ENCODE peak calls at places on chromosomes 11 and 22, in eight cellular contexts. O, R, T, K, C, D, A and Z are unnamed samples.

GRCh38 chr22:33803371-33803770 is 116.9 kb downstream of the LARGE1 start:
- DNase-seq in O (no peak), R (peak; percentile 85), T (no peak), K (no peak), C (no peak), D (no peak), A (no peak), Z (no peak)

GRCh38 chr11:72379384-72380131 is 54.8 kb downstream of the CLPB start:
- DNase-seq in O (no peak), R (no peak), T (no peak), K (no peak), C (no peak), D (no peak), A (no peak), Z (no peak)

GRCh38 chr11:72621008-72621610 is 53.1 kb downstream of the PDE2A start:
- DNase-seq in O (no peak), R (no peak), T (no peak), K (no peak), C (no peak), D (no peak), A (no peak), Z (no peak)

GRCh38 chr11:116257092-116257491 is 515.7 kb downstream of the BUD13 start:
- DNase-seq in O (no peak), R (no peak), T (no peak), K (no peak), C (no peak), D (no peak), A (no peak), Z (no peak)

GRCh38 chr22:20418211-20418788 is 19.3 kb downstream of the SCARF2 start:
- DNase-seq in O (peak; percentile 77), R (peak; percentile 92), T (peak; percentile 76), K (peak; percentile 84), C (no peak), D (peak; percentile 80), A (peak; percentile 78), Z (peak; percentile 73)

GRCh38 chr11:74634537-74634936 is 42.2 kb downstream of the POLD3 start:
- DNase-seq in O (no peak), R (peak; percentile 57), T (no peak), K (no peak), C (no peak), D (peak; percentile 20), A (no peak), Z (no peak)

GRCh38 chr22:24707477-24707816 is 67.1 kb downstream of the PIWIL3 start:
- DNase-seq in O (no peak), R (no peak), T (no peak), K (peak; percentile 72), C (no peak), D (no peak), A (no peak), Z (no peak)

GRCh38 chr11:80414766-80415165 is 973.9 kb upstream of the TENM4 start:
- DNase-seq in O (no peak), R (peak; percentile 11), T (no peak), K (no peak), C (no peak), D (no peak), A (no peak), Z (no peak)

GRCh38 chr11:82718307-82718706 is 15.4 kb downstream of the FAM181B start:
- DNase-seq in O (peak; percentile 28), R (peak; percentile 69), T (peak; percentile 30), K (peak; percentile 50), C (no peak), D (no peak), A (no peak), Z (peak; percentile 33)

GRCh38 chr11:9150944-9151343 is 59.5 kb upstream of the SCUBE2 start:
- DNase-seq in O (no peak), R (peak; percentile 58), T (no peak), K (no peak), C (no peak), D (no peak), A (no peak), Z (no peak)

GRCh38 chr11:6096417-6096816 is 11.1 kb upstream of the OR56B4 start:
- DNase-seq in O (no peak), R (no peak), T (no peak), K (no peak), C (no peak), D (no peak), A (no peak), Z (no peak)

GRCh38 chr11:12083380-12083779 is 27.0 kb upstream of the MICAL2 start:
- DNase-seq in O (no peak), R (no peak), T (no peak), K (no peak), C (no peak), D (peak; percentile 15), A (no peak), Z (no peak)

GRCh38 chr11:94217705-94218104 is 86.7 kb upstream of the IZUMO1R start:
- DNase-seq in O (no peak), R (no peak), T (no peak), K (no peak), C (no peak), D (no peak), A (no peak), Z (no peak)

GRCh38 chr11:106553304-106553703 is 465.0 kb downstream of the GUCY1A2 start:
- DNase-seq in O (no peak), R (no peak), T (no peak), K (no peak), C (no peak), D (no peak), A (no peak), Z (no peak)

GRCh38 chr11:126755494-126755893 is 245.1 kb downstream of the KIRREL3 start:
- DNase-seq in O (no peak), R (no peak), T (no peak), K (no peak), C (no peak), D (no peak), A (no peak), Z (no peak)

GRCh38 chr22:42269407-42270177 is 861 bp downstream of the TCF20 start:
- DNase-seq in O (peak; percentile 76), R (peak; percentile 13), T (peak; percentile 52), K (peak; percentile 80), C (no peak), D (peak; percentile 79), A (peak; percentile 64), Z (peak; percentile 59)

GRCh38 chr22:37809672-37810333 is 2.1 kb downstream of the GCAT start:
- DNase-seq in O (peak; percentile 85), R (no peak), T (no peak), K (peak; percentile 20), C (no peak), D (no peak), A (no peak), Z (no peak)

GRCh38 chr22:45462034-45462655 is 40.5 kb upstream of the FBLN1 start:
- DNase-seq in O (no peak), R (no peak), T (no peak), K (peak; percentile 55), C (no peak), D (peak; percentile 31), A (no peak), Z (no peak)

GRCh38 chr11:44901782-44902181 is 48.9 kb downstream of the TP53I11 start:
- DNase-seq in O (no peak), R (no peak), T (no peak), K (no peak), C (no peak), D (no peak), A (no peak), Z (no peak)

GRCh38 chr11:90594658-90595057 is 371.8 kb upstream of the CHORDC1 start:
- DNase-seq in O (no peak), R (no peak), T (no peak), K (peak; percentile 28), C (no peak), D (no peak), A (no peak), Z (no peak)

GRCh38 chr22:24550028-24550901 is 4.7 kb downstream of the GUCD1 start:
- DNase-seq in O (no peak), R (no peak), T (no peak), K (no peak), C (no peak), D (no peak), A (no peak), Z (no peak)

GRCh38 chr11:114892381-114893197 is 214.3 kb downstream of the NXPE2 start:
- DNase-seq in O (no peak), R (no peak), T (peak; percentile 20), K (no peak), C (no peak), D (peak; percentile 33), A (no peak), Z (peak; percentile 24)
- TF ChIP-seq CTCF in O (no peak), R (peak; percentile 19), T (peak; percentile 59), K (peak; percentile 87), C (peak; percentile 10), D (peak; percentile 69), A (no peak), Z (peak; percentile 63)

GRCh38 chr11:60345489-60345888 is 18.4 kb downstream of the MS4A6E start:
- DNase-seq in O (peak; percentile 33), R (no peak), T (peak; percentile 34), K (peak; percentile 59), C (no peak), D (peak; percentile 29), A (no peak), Z (peak; percentile 21)
- TF ChIP-seq CTCF in O (peak; percentile 37), R (no peak), T (no peak), K (peak; percentile 80), C (no peak), D (peak; percentile 52), A (peak; percentile 16), Z (no peak)

DNA sequence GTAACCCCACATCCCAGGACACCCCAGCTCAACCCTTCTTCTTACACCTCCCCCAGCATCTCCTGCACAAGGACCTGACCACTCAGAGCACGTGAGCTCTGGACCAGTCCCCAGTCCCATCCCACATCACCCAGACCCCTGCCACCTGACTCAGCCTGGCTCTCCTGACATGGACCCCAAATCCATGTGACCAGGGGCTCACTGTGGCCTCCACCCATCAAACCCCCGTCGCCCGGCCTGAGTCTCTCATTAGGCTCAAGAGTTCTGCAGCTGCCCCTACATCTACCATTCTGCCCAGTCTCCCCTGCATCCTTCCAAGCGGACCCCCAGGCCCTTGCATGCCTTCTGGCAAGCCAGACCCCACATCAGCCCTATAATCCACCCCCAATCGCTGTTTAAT is 1.9 kb upstream of the LIF start:
- DNase-seq in O (no peak), R (no peak), T (no peak), K (no peak), C (no peak), D (no peak), A (no peak), Z (no peak)
- TF ChIP-seq CTCF in O (no peak), R (no peak), T (no peak), K (no peak), C (no peak), D (no peak), A (no peak), Z (no peak)

GRCh38 chr11:37230865-37231264 is 632.8 kb upstream of the RAG2 start:
- DNase-seq in O (no peak), R (no peak), T (no peak), K (no peak), C (no peak), D (no peak), A (no peak), Z (no peak)
- TF ChIP-seq CTCF in O (no peak), R (no peak), T (no peak), K (peak; percentile 55), C (no peak), D (peak; percentile 26), A (no peak), Z (peak; percentile 37)

GRCh38 chr11:68661697-68662603 is 22.4 kb upstream of the GAL start:
- DNase-seq in O (no peak), R (no peak), T (no peak), K (no peak), C (no peak), D (no peak), A (no peak), Z (peak; percentile 10)
- TF ChIP-seq CTCF in O (no peak), R (no peak), T (no peak), K (no peak), C (no peak), D (no peak), A (no peak), Z (no peak)

GRCh38 chr11:17770048-17770652 is 35.6 kb downstream of the KCNC1 start:
- DNase-seq in O (peak; percentile 42), R (no peak), T (no peak), K (peak; percentile 55), C (no peak), D (peak; percentile 48), A (peak; percentile 30), Z (peak; percentile 31)
- TF ChIP-seq CTCF in O (no peak), R (peak; percentile 15), T (no peak), K (peak; percentile 55), C (no peak), D (peak; percentile 62), A (no peak), Z (no peak)